ENCODE peak calls at places on chromosomes 6 and 20, in nine cellular contexts. B, C, O, M, J, Y, F, E and P are unnamed samples.

GRCh38 chr20:2386516-2387179 is 5.9 kb downstream of the TGM6 start:
- DNase-seq in F (peak; percentile 16), O (no peak), J (no peak), E (peak; percentile 95), M (no peak), C (no peak), B (no peak), Y (peak; percentile 50), P (no peak)

GRCh38 chr20:5109276-5109675 is 10.5 kb downstream of the PCNA start:
- DNase-seq in F (no peak), C (no peak), B (no peak), Y (no peak), O (no peak), J (no peak), E (no peak), M (no peak), P (no peak)

GRCh38 chr6:21595265-21595950 is 1.9 kb downstream of the SOX4 start:
- DNase-seq in B (peak; percentile 45), M (peak; percentile 63), O (no peak), Y (no peak), F (peak; percentile 37), C (no peak), E (no peak), J (no peak), P (peak; percentile 22)

GRCh38 chr20:48945840-48946514 is 24.5 kb downstream of the ARFGEF2 start:
- DNase-seq in E (peak; percentile 83), F (no peak), Y (no peak), M (no peak), J (no peak), B (peak; percentile 88), C (no peak), O (no peak), P (no peak)

GRCh38 chr20:2879148-2879547 is 5.9 kb downstream of the PTPRA start:
- DNase-seq in J (no peak), M (no peak), B (no peak), E (peak; percentile 42), C (peak; percentile 71), O (no peak), F (peak; percentile 79), Y (peak; percentile 11), P (no peak)

GRCh38 chr6:153790881-153791473 is 248.1 kb upstream of the OPRM1 start:
- DNase-seq in M (no peak), B (no peak), J (no peak), F (peak; percentile 37), C (peak; percentile 16), Y (peak; percentile 30), O (no peak), E (no peak), P (peak; percentile 18)

GRCh38 chr6:33725891-33726673 is 14.6 kb upstream of the UQCC2 start:
- DNase-seq in M (no peak), B (no peak), E (no peak), F (no peak), C (no peak), Y (no peak), O (no peak), J (peak; percentile 92), P (no peak)

GRCh38 chr6:47042238-47042843 is at the start of gene ADGRF1:
- DNase-seq in J (no peak), O (no peak), C (no peak), Y (no peak), E (peak; percentile 88), F (no peak), B (peak; percentile 21), M (no peak), P (no peak)

GRCh38 chr6:36984581-36985383 is 1.2 kb downstream of the MTCH1 start:
- DNase-seq in C (peak; percentile 13), B (peak; percentile 48), J (no peak), F (peak; percentile 78), M (peak; percentile 73), O (peak; percentile 78), E (peak; percentile 51), Y (peak; percentile 64), P (peak; percentile 39)

GRCh38 chr6:138925806-138926205 is 62.2 kb downstream of the REPS1 start:
- DNase-seq in C (no peak), F (no peak), B (no peak), E (no peak), O (no peak), M (no peak), J (no peak), Y (no peak), P (no peak)

GRCh38 chr6:130787726-130788500 is 39.3 kb upstream of the SMLR1 start:
- DNase-seq in B (no peak), M (no peak), J (no peak), O (no peak), C (no peak), E (no peak), F (no peak), Y (no peak), P (no peak)

GRCh38 chr20:59253779-59254319 is 46.6 kb upstream of the EDN3 start:
- DNase-seq in B (peak; percentile 12), Y (no peak), E (no peak), C (no peak), J (no peak), F (no peak), O (no peak), M (no peak), P (no peak)

DNA sequence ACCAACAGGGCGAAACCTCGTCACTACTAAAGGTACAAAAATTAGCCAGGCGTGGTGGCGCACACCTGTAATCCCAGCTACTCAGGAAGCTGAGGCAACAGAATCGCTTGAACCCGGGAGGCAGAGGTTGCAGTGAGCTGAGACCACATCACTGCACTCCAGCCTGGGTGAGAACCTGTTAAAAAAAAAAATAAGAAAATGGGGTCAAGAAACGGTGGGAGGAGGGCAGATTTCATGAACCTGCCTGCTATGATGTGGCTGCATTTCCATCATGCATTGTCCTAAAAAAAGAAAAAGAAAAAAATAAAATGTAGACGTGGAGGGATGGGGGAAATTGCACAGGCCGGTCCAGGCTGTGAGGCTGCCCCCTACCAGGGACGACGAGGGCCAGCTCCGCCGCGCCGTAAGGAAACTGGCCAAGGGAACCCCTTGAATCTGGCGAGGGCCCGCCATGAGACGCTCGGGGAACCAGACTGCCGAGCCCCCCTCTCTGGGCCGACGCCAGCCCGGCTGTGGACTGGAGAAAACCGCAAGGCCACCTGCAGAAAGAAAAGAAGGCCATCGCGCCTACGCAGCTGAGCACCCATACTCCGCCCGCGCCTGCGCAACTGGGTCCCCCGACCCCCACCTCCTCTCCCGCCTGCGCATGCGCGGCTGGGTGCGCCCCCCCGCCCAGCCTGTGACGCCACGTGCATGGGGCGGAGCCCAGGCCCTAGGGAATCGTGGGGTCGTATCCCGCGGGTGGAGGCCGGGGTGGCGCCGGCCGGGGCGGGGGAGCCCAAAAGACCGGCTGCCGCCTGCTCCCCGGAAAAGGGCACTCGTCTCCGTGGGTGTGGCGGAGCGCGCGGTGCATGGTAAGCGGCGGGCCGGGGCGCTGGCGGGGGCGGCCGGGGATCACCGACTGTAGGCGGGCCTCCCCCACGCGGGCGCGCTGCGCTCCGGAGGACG is at the start of gene ENTPD6:
- DNase-seq in J (peak; percentile 60), C (peak; percentile 44), M (peak; percentile 98), E (peak; percentile 53), O (peak; percentile 92), F (peak; percentile 91), B (peak; percentile 96), Y (peak; percentile 76), P (peak; percentile 95)
- TF ChIP-seq CTCF in J (peak; percentile 9), C (peak; percentile 25), M (no peak), E (peak; percentile 23), O (no peak), F (peak; percentile 36), B (peak; percentile 28), Y (peak; percentile 45), P (no peak)

GRCh38 chr6:88179692-88180091 is 13.5 kb upstream of the CNR1 start:
- DNase-seq in C (no peak), B (no peak), F (no peak), O (no peak), J (no peak), Y (no peak), E (no peak), M (no peak), P (no peak)
- TF ChIP-seq CTCF in C (no peak), B (no peak), F (no peak), O (no peak), J (no peak), Y (no peak), E (no peak), M (no peak), P (no peak)

GRCh38 chr6:26224940-26225847 is 138.0 kb downstream of the HFE start:
- DNase-seq in J (no peak), O (no peak), B (no peak), F (peak; percentile 94), E (peak; percentile 80), M (peak; percentile 58), Y (peak; percentile 79), C (peak; percentile 90), P (peak; percentile 49)
- TF ChIP-seq CTCF in J (no peak), O (no peak), B (no peak), F (peak; percentile 24), E (peak; percentile 22), M (no peak), Y (peak; percentile 54), C (peak; percentile 13), P (peak; percentile 55)

GRCh38 chr20:63741676-63742380 is 2.3 kb downstream of the SLC2A4RG start:
- DNase-seq in E (no peak), C (no peak), Y (no peak), O (no peak), J (no peak), F (no peak), B (no peak), M (peak; percentile 67), P (no peak)

GRCh38 chr20:63741354-63741675 is 1.7 kb downstream of the SLC2A4RG start:
- DNase-seq in E (no peak), O (no peak), B (no peak), Y (no peak), J (no peak), M (no peak), F (no peak), C (no peak), P (no peak)

GRCh38 chr20:63740070-63740500 is 509 bp downstream of the SLC2A4RG start:
- DNase-seq in Y (no peak), M (peak; percentile 78), B (peak; percentile 52), C (no peak), E (no peak), O (no peak), J (no peak), F (peak; percentile 46), P (no peak)

GRCh38 chr20:63739129-63740069 is at the start of gene SLC2A4RG:
- DNase-seq in Y (no peak), M (peak; percentile 88), O (no peak), F (peak; percentile 83), B (peak; percentile 87), E (peak; percentile 39), C (no peak), J (peak; percentile 99), P (peak; percentile 59)

DNA sequence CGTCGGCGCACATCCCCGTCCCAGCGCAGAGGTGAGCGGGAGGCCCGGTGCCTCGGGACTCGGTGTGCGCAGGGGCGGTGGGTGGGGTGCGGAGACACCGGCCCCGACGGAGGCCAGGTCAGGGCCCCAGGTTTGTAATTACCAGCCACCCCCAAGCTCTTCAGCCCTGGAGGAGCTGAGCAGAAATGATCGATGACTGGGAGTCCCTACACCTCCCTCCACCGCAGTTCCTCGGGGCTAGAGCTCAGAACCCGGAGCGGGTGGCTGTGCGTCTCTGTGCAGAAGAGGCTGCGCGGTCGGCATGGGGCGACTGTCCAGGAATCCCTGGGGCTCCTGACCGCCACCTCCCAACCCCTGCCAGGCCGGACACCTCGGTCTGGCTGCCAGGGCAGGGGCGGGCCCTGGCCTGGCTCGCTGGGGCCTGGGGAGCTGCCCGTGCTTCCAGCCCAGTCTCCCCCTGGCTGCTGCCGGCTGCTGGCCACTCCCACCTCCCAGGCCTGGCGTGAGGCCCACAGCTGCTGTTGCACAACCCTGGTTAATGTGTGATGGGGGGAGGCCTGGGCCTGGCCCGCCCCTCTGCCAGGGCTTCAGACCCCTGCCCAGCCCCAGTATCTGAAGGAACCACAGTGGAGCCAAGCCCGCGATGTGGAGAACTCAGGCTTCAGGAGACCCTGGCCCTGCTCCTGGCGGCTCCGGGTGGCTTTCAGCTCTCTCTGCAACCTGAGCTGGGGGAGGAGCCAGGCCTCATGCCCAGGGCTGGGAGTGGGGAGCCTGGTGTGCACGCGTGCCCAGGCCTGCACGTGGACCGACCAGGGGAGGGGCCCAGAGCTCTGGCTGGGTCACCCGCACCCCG is 1.2 kb downstream of the SLC2A4RG start:
- DNase-seq in M (peak; percentile 99), F (peak; percentile 94), E (peak; percentile 71), Y (peak; percentile 76), J (peak; percentile 83), C (peak; percentile 70), O (peak; percentile 95), B (peak; percentile 93), P (peak; percentile 45)
- TF ChIP-seq CTCF in M (no peak), F (peak; percentile 11), E (peak; percentile 42), Y (peak; percentile 43), J (no peak), C (peak; percentile 23), O (no peak), B (peak; percentile 31), P (peak; percentile 18)